ENCODE peak calls at places on chromosomes 16 and 17, in ten cellular contexts. M is transverse colon, V is stomach, B is A549, P is esophagus muscularis mucosa, K is GM12878, Z is SK-N-SH, H is tibial nerve, S is suprapubic skin, I is ovary. D is an unnamed sample.

GRCh38 chr16:22789281-22789945 is 24.5 kb upstream of the HS3ST2 start:
- DNase-seq in K (no peak), Z (no peak), V (no peak), H (no peak), M (no peak), I (no peak), B (no peak), S (no peak), P (no peak), D (no peak)

GRCh38 chr17:7393613-7394451 is 493 bp downstream of the PLSCR3 start:
- DNase-seq in H (no peak), S (no peak), P (no peak), K (no peak), B (peak; percentile 51), Z (peak; percentile 74), V (peak; percentile 33), M (peak; percentile 51), I (no peak), D (peak; percentile 87)

GRCh38 chr16:67653131-67654068 is 6.7 kb downstream of the ACD start:
- DNase-seq in V (no peak), P (no peak), H (no peak), Z (peak; percentile 89), B (no peak), S (peak; percentile 66), K (no peak), M (no peak), I (no peak), D (peak; percentile 86)

GRCh38 chr16:54815177-54815576 is 115.5 kb upstream of the IRX5 start:
- DNase-seq in I (no peak), Z (no peak), P (no peak), K (no peak), S (no peak), V (no peak), M (no peak), B (no peak), H (no peak), D (no peak)

GRCh38 chr17:65876985-65877384 is 314.9 kb downstream of the CEP112 start:
- DNase-seq in I (no peak), K (no peak), Z (no peak), P (no peak), H (no peak), S (no peak), B (no peak), M (peak; percentile 54), V (no peak), D (no peak)

GRCh38 chr17:63983326-63983725 is 10.6 kb upstream of the SCN4A start:
- DNase-seq in B (no peak), H (no peak), M (no peak), Z (no peak), S (peak; percentile 67), P (no peak), I (no peak), V (no peak), K (no peak), D (no peak)

GRCh38 chr17:79838541-79839274 is 532 bp downstream of the CBX4 start:
- DNase-seq in K (no peak), I (peak; percentile 58), P (no peak), V (peak; percentile 55), B (peak; percentile 39), S (no peak), Z (peak; percentile 88), M (peak; percentile 63), H (no peak), D (peak; percentile 92)

GRCh38 chr16:51981725-51982124 is 565.2 kb downstream of the TOX3 start:
- DNase-seq in P (no peak), S (no peak), V (no peak), M (no peak), B (no peak), K (no peak), I (no peak), Z (no peak), H (no peak), D (no peak)

GRCh38 chr17:1941241-1942065 is 83.7 kb downstream of the RTN4RL1 start:
- DNase-seq in B (no peak), K (no peak), H (no peak), V (no peak), M (no peak), S (no peak), Z (no peak), I (no peak), P (no peak), D (no peak)

GRCh38 chr16:28309811-28310311 is 17.5 kb downstream of the SBK1 start:
- DNase-seq in S (no peak), P (no peak), B (no peak), V (no peak), K (no peak), Z (no peak), M (peak; percentile 20), H (no peak), I (no peak), D (peak; percentile 70)

GRCh38 chr17:1561420-1562177 is 993 bp downstream of the PITPNA start:
- DNase-seq in K (no peak), Z (peak; percentile 79), P (no peak), V (no peak), M (no peak), B (peak; percentile 63), H (no peak), S (no peak), I (no peak), D (no peak)

GRCh38 chr16:85651822-85652430 is 36.8 kb downstream of the GINS2 start:
- DNase-seq in Z (no peak), M (no peak), I (peak; percentile 70), H (no peak), P (no peak), S (no peak), K (no peak), B (no peak), V (no peak), D (no peak)

GRCh38 chr16:19705131-19705501 is 12.9 kb downstream of the KNOP1 start:
- DNase-seq in B (no peak), Z (no peak), I (no peak), V (no peak), M (no peak), P (no peak), H (no peak), S (no peak), K (no peak), D (no peak)

GRCh38 chr17:56291226-56291805 is 138.0 kb downstream of the ANKFN1 start:
- DNase-seq in Z (no peak), S (no peak), P (no peak), H (no peak), M (no peak), B (no peak), V (no peak), I (no peak), K (no peak), D (no peak)
- TF ChIP-seq EP300 in Z (no peak), S (no peak), P (no peak), H (no peak), M (no peak), B (no peak), V (no peak), I (no peak), K (no peak), D (no peak)

GRCh38 chr17:12229315-12229714 is 208.6 kb downstream of the MAP2K4 start:
- DNase-seq in M (no peak), I (peak; percentile 18), P (no peak), B (no peak), H (no peak), V (no peak), K (no peak), Z (no peak), S (no peak), D (no peak)
- TF ChIP-seq EP300 in M (no peak), I (no peak), P (no peak), B (no peak), H (no peak), V (no peak), K (no peak), Z (no peak), S (no peak), D (no peak)

DNA sequence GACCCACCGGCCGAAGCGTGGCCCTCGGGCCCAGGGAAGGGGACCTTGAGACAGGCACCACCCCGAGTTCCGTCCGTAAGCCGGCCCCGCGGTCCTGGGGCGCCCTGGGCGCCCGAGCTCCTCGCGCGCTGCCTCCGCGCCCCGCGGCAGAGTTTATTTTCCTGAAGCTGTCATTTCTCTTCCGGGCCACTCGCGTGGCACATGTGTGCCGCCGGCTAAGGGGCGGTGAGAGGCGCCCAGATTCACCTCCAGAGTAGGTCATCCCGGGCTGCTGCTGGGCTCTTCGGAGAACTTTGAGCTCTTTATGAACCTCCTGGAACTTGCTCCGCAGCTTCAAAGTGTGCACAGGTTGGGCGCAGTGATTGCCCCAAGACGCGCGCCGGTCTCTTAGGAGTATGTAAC is 489 bp downstream of the ZC3H18 start:
- DNase-seq in B (no peak), Z (no peak), K (no peak), I (no peak), P (no peak), S (no peak), M (peak; percentile 32), H (no peak), V (no peak), D (no peak)
- TF ChIP-seq EP300 in B (no peak), Z (no peak), K (no peak), I (no peak), P (no peak), S (no peak), M (no peak), H (no peak), V (no peak), D (no peak)

GRCh38 chr17:39147221-39148185 is 3.9 kb downstream of the PLXDC1 start:
- DNase-seq in B (no peak), S (no peak), I (no peak), V (no peak), K (no peak), M (no peak), P (no peak), Z (no peak), H (peak; percentile 63), D (no peak)

GRCh38 chr17:39151680-39152058 is 232 bp upstream of the PLXDC1 start:
- DNase-seq in M (no peak), B (no peak), P (no peak), K (no peak), I (no peak), V (no peak), H (no peak), S (no peak), Z (no peak), D (no peak)

GRCh38 chr17:39150795-39151679 is at the start of gene PLXDC1:
- DNase-seq in V (no peak), Z (peak; percentile 79), I (no peak), H (no peak), K (no peak), P (no peak), B (no peak), M (no peak), S (no peak), D (no peak)

GRCh38 chr17:39152134-39152884 is 872 bp upstream of the PLXDC1 start:
- DNase-seq in S (no peak), Z (peak; percentile 52), K (no peak), B (peak; percentile 54), H (no peak), I (peak; percentile 50), P (no peak), V (no peak), M (peak; percentile 16), D (no peak)

DNA sequence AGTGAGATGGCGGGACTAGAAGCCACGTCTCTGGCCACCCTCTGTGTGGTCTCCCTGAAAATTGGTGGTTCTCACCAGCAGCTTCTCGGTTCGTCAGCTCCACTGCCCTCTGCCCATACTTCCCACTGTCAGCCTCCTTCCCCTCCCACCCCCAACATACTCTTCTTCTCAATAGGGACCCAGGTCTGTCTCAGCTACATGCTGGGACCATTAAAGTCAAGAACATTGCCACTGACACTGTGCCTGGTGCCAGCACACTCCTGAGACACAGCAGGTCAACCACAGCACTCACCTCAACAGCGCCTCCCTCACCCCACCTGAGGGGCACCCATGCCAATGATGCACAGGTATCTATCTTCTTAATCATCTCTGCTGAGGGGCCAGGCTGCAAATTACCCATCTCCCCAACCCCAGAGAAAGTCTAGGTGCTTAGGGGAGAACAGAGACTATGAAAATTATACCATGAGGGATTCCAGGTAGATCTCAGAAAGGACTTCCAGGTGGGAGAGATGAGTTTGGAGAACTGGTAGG is 1.3 kb downstream of the PLXDC1 start:
- DNase-seq in S (no peak), P (no peak), M (no peak), I (no peak), H (no peak), V (no peak), B (no peak), Z (no peak), K (no peak), D (no peak)
- TF ChIP-seq EP300 in S (no peak), P (no peak), M (no peak), I (no peak), H (no peak), V (no peak), B (no peak), Z (no peak), K (no peak), D (no peak)